ENCODE peak calls at places on chromosome 1, in ten cellular contexts. E is stimulated activated naive B cell treated with anti-CD40 and anti-IgM and Interleukin-4, amounts not matched to agents 10 μg/mL and 1 μg/mL and 100 μg/mL, for 72 hours; W is activated T-cell treated with anti-CD3 and anti-CD28 coated beads for 1 hour; O is activated CD8-positive, alpha-beta memory T cell treated with anti-CD3 and anti-CD28 coated beads for 1 hour; C is fibroblast of lung; S is NCI-H1105 treated with DMSO at 0.1 percent for 48 hours; J is HFF-Myc; Q is mucosa of gallbladder; T is NCI-H1417; G is cardiac fibroblast. B is an unnamed sample.

GRCh38 chr1:157558119-157558518 is 5.8 kb upstream of the FCRL5 start:
- DNase-seq in Q (no peak), J (no peak), W (no peak), E (no peak), T (no peak), G (no peak), S (no peak), O (no peak), C (no peak), B (no peak)

GRCh38 chr1:226939439-226940028 is 560 bp upstream of the COQ8A start:
- DNase-seq in T (peak), J (no peak), W (peak), S (peak), O (peak), C (no peak), Q (peak), G (no peak), E (no peak), B (peak)

GRCh38 chr1:44646276-44646675 is 28.0 kb downstream of the TMEM53 start:
- DNase-seq in E (no peak), C (peak), S (no peak), W (no peak), J (no peak), T (no peak), G (no peak), O (no peak), Q (no peak), B (no peak)

GRCh38 chr1:37102656-37103382 is 68.5 kb upstream of the GRIK3 start:
- DNase-seq in W (no peak), Q (no peak), J (no peak), O (no peak), S (no peak), E (no peak), G (no peak), T (no peak), C (no peak), B (no peak)

GRCh38 chr1:235650341-235651169 is 971 bp upstream of the GNG4 start:
- DNase-seq in T (no peak), G (no peak), J (no peak), O (no peak), E (no peak), C (no peak), W (no peak), Q (no peak), S (peak), B (peak)

GRCh38 chr1:39107891-39108290 is 81.7 kb downstream of the NDUFS5 start:
- DNase-seq in S (peak), J (no peak), E (no peak), T (peak), G (no peak), Q (no peak), W (no peak), O (no peak), C (no peak), B (no peak)

GRCh38 chr1:84583648-84584047 is 9.4 kb upstream of the CTBS start:
- DNase-seq in S (no peak), O (no peak), Q (no peak), W (no peak), G (peak), C (no peak), J (no peak), E (no peak), T (no peak), B (no peak)

GRCh38 chr1:62452951-62453350 is 16.1 kb downstream of the USP1 start:
- DNase-seq in C (peak), O (no peak), Q (no peak), S (no peak), G (peak), T (no peak), J (no peak), E (no peak), W (no peak), B (no peak)

GRCh38 chr1:51750729-51751128 is 127.8 kb downstream of the NRDC start:
- DNase-seq in S (no peak), T (no peak), O (no peak), W (no peak), G (peak), J (no peak), E (no peak), Q (no peak), C (peak), B (no peak)

GRCh38 chr1:110975265-110975664 is 11.5 kb upstream of the LRIF1 start:
- DNase-seq in E (no peak), Q (no peak), J (no peak), C (no peak), O (no peak), G (no peak), T (no peak), W (no peak), S (no peak), B (no peak)

B was measured in left colon.